ENCODE peak calls at places on chromosome 9, in six cellular contexts. One of them, this sample, is unnamed.

GRCh38 chr9:132885691-132886357 is 7.1 kb downstream of the SPACA9 start:
- DNase-seq in activated naive CD4-positive, alpha-beta T cell: no peak
- DNase-seq in GDM1: no peak
- DNase-seq in activated CD8-positive, alpha-beta memory T cell treated with anti-CD3 and anti-CD28 coated beads, Interleukin-2, amount 50 U/mL, for 4 hours: no peak
- DNase-seq in CD8-positive, alpha-beta memory T cell: no peak
- DNase-seq in GM10248: no peak
- DNase-seq in this sample: no peak

GRCh38 chr9:91949293-91949945 is 609 bp downstream of the ROR2 start:
- DNase-seq in GDM1: no peak
- DNase-seq in GM10248: no peak
- DNase-seq in activated CD8-positive, alpha-beta memory T cell treated with anti-CD3 and anti-CD28 coated beads, Interleukin-2, amount 50 U/mL, for 4 hours: no peak
- DNase-seq in activated naive CD4-positive, alpha-beta T cell: no peak
- DNase-seq in CD8-positive, alpha-beta memory T cell: no peak
- DNase-seq in this sample: no peak

GRCh38 chr9:69466151-69466550 is 141.1 kb downstream of the ENTREP1 start:
- DNase-seq in GM10248: no peak
- DNase-seq in CD8-positive, alpha-beta memory T cell: no peak
- DNase-seq in activated CD8-positive, alpha-beta memory T cell treated with anti-CD3 and anti-CD28 coated beads, Interleukin-2, amount 50 U/mL, for 4 hours: no peak
- DNase-seq in activated naive CD4-positive, alpha-beta T cell: no peak
- DNase-seq in GDM1: no peak
- DNase-seq in this sample: no peak

GRCh38 chr9:119043996-119044395 is 325.2 kb downstream of the BRINP1 start:
- DNase-seq in activated naive CD4-positive, alpha-beta T cell: no peak
- DNase-seq in CD8-positive, alpha-beta memory T cell: no peak
- DNase-seq in GDM1: no peak
- DNase-seq in GM10248: no peak
- DNase-seq in activated CD8-positive, alpha-beta memory T cell treated with anti-CD3 and anti-CD28 coated beads, Interleukin-2, amount 50 U/mL, for 4 hours: no peak
- DNase-seq in this sample: no peak

GRCh38 chr9:74412236-74412979 is 84.7 kb upstream of the RORB start:
- DNase-seq in GM10248: no peak
- DNase-seq in activated CD8-positive, alpha-beta memory T cell treated with anti-CD3 and anti-CD28 coated beads, Interleukin-2, amount 50 U/mL, for 4 hours: no peak
- DNase-seq in GDM1: no peak
- DNase-seq in activated naive CD4-positive, alpha-beta T cell: no peak
- DNase-seq in CD8-positive, alpha-beta memory T cell: no peak
- DNase-seq in this sample: no peak

GRCh38 chr9:99056876-99057664 is 47.8 kb upstream of the TGFBR1 start:
- DNase-seq in activated naive CD4-positive, alpha-beta T cell: no peak
- DNase-seq in CD8-positive, alpha-beta memory T cell: peak; percentile 54
- DNase-seq in activated CD8-positive, alpha-beta memory T cell treated with anti-CD3 and anti-CD28 coated beads, Interleukin-2, amount 50 U/mL, for 4 hours: no peak
- DNase-seq in GM10248: no peak
- DNase-seq in GDM1: no peak
- DNase-seq in this sample: peak; percentile 74

GRCh38 chr9:131334568-131335105 is 45.1 kb downstream of the PLPP7 start:
- DNase-seq in CD8-positive, alpha-beta memory T cell: no peak
- DNase-seq in GM10248: no peak
- DNase-seq in activated CD8-positive, alpha-beta memory T cell treated with anti-CD3 and anti-CD28 coated beads, Interleukin-2, amount 50 U/mL, for 4 hours: no peak
- DNase-seq in activated naive CD4-positive, alpha-beta T cell: no peak
- DNase-seq in GDM1: no peak
- DNase-seq in this sample: no peak

GRCh38 chr9:137439158-137439714 is 1.9 kb downstream of the ENTPD8 start:
- DNase-seq in CD8-positive, alpha-beta memory T cell: peak; percentile 39
- DNase-seq in activated naive CD4-positive, alpha-beta T cell: no peak
- DNase-seq in GDM1: no peak
- DNase-seq in GM10248: no peak
- DNase-seq in activated CD8-positive, alpha-beta memory T cell treated with anti-CD3 and anti-CD28 coated beads, Interleukin-2, amount 50 U/mL, for 4 hours: peak; percentile 11
- DNase-seq in this sample: no peak

GRCh38 chr9:72983056-72983455 is 30.2 kb upstream of the ALDH1A1 start:
- DNase-seq in CD8-positive, alpha-beta memory T cell: no peak
- DNase-seq in activated CD8-positive, alpha-beta memory T cell treated with anti-CD3 and anti-CD28 coated beads, Interleukin-2, amount 50 U/mL, for 4 hours: no peak
- DNase-seq in activated naive CD4-positive, alpha-beta T cell: no peak
- DNase-seq in GM10248: no peak
- DNase-seq in GDM1: no peak
- DNase-seq in this sample: no peak

GRCh38 chr9:90102292-90102901 is 497.6 kb downstream of the GADD45G start:
- DNase-seq in GDM1: peak; percentile 59
- DNase-seq in GM10248: peak; percentile 85
- DNase-seq in activated CD8-positive, alpha-beta memory T cell treated with anti-CD3 and anti-CD28 coated beads, Interleukin-2, amount 50 U/mL, for 4 hours: peak; percentile 67
- DNase-seq in CD8-positive, alpha-beta memory T cell: peak; percentile 82
- DNase-seq in activated naive CD4-positive, alpha-beta T cell: peak; percentile 29
- DNase-seq in this sample: peak; percentile 47

GRCh38 chr9:124259273-124260078 is 1.7 kb downstream of the NEK6 start:
- DNase-seq in CD8-positive, alpha-beta memory T cell: peak; percentile 11
- DNase-seq in activated naive CD4-positive, alpha-beta T cell: no peak
- DNase-seq in GDM1: peak; percentile 27
- DNase-seq in GM10248: no peak
- DNase-seq in activated CD8-positive, alpha-beta memory T cell treated with anti-CD3 and anti-CD28 coated beads, Interleukin-2, amount 50 U/mL, for 4 hours: no peak
- DNase-seq in this sample: no peak

GRCh38 chr9:89274838-89275237 is 36.2 kb upstream of the CKS2 start:
- DNase-seq in CD8-positive, alpha-beta memory T cell: no peak
- DNase-seq in activated naive CD4-positive, alpha-beta T cell: no peak
- DNase-seq in GM10248: no peak
- DNase-seq in activated CD8-positive, alpha-beta memory T cell treated with anti-CD3 and anti-CD28 coated beads, Interleukin-2, amount 50 U/mL, for 4 hours: no peak
- DNase-seq in GDM1: no peak
- DNase-seq in this sample: peak; percentile 87

GRCh38 chr9:127522727-127523126 is 71.4 kb downstream of the LRSAM1 start:
- DNase-seq in GDM1: no peak
- DNase-seq in GM10248: no peak
- DNase-seq in CD8-positive, alpha-beta memory T cell: no peak
- DNase-seq in activated naive CD4-positive, alpha-beta T cell: no peak
- DNase-seq in activated CD8-positive, alpha-beta memory T cell treated with anti-CD3 and anti-CD28 coated beads, Interleukin-2, amount 50 U/mL, for 4 hours: no peak
- DNase-seq in this sample: no peak

GRCh38 chr9:98576354-98576753 is 132.4 kb downstream of the GABBR2 start:
- DNase-seq in activated naive CD4-positive, alpha-beta T cell: no peak
- DNase-seq in GM10248: no peak
- DNase-seq in GDM1: peak; percentile 46
- DNase-seq in activated CD8-positive, alpha-beta memory T cell treated with anti-CD3 and anti-CD28 coated beads, Interleukin-2, amount 50 U/mL, for 4 hours: no peak
- DNase-seq in CD8-positive, alpha-beta memory T cell: no peak
- DNase-seq in this sample: no peak

GRCh38 chr9:114321759-114322158 is 1.1 kb upstream of the ORM1 start:
- DNase-seq in GM10248: no peak
- DNase-seq in activated CD8-positive, alpha-beta memory T cell treated with anti-CD3 and anti-CD28 coated beads, Interleukin-2, amount 50 U/mL, for 4 hours: no peak
- DNase-seq in GDM1: no peak
- DNase-seq in activated naive CD4-positive, alpha-beta T cell: no peak
- DNase-seq in CD8-positive, alpha-beta memory T cell: no peak
- DNase-seq in this sample: no peak

GRCh38 chr9:109914280-109915027 is 134.5 kb downstream of the PALM2AKAP2 start:
- DNase-seq in CD8-positive, alpha-beta memory T cell: no peak
- DNase-seq in GDM1: no peak
- DNase-seq in GM10248: peak; percentile 30
- DNase-seq in activated naive CD4-positive, alpha-beta T cell: no peak
- DNase-seq in activated CD8-positive, alpha-beta memory T cell treated with anti-CD3 and anti-CD28 coated beads, Interleukin-2, amount 50 U/mL, for 4 hours: no peak
- DNase-seq in this sample: peak; percentile 79

GRCh38 chr9:34072410-34072809 is 23.7 kb upstream of the UBAP2 start:
- DNase-seq in activated naive CD4-positive, alpha-beta T cell: no peak
- DNase-seq in GDM1: no peak
- DNase-seq in CD8-positive, alpha-beta memory T cell: no peak
- DNase-seq in GM10248: no peak
- DNase-seq in activated CD8-positive, alpha-beta memory T cell treated with anti-CD3 and anti-CD28 coated beads, Interleukin-2, amount 50 U/mL, for 4 hours: no peak
- DNase-seq in this sample: no peak

GRCh38 chr9:95749493-95749892 is 126.0 kb upstream of the ERCC6L2 start:
- DNase-seq in GM10248: no peak
- DNase-seq in activated naive CD4-positive, alpha-beta T cell: no peak
- DNase-seq in CD8-positive, alpha-beta memory T cell: no peak
- DNase-seq in GDM1: no peak
- DNase-seq in activated CD8-positive, alpha-beta memory T cell treated with anti-CD3 and anti-CD28 coated beads, Interleukin-2, amount 50 U/mL, for 4 hours: no peak
- DNase-seq in this sample: no peak

GRCh38 chr9:82706781-82707180 is 356.2 kb downstream of the RASEF start:
- DNase-seq in GM10248: no peak
- DNase-seq in GDM1: no peak
- DNase-seq in activated naive CD4-positive, alpha-beta T cell: no peak
- DNase-seq in CD8-positive, alpha-beta memory T cell: no peak
- DNase-seq in activated CD8-positive, alpha-beta memory T cell treated with anti-CD3 and anti-CD28 coated beads, Interleukin-2, amount 50 U/mL, for 4 hours: no peak
- DNase-seq in this sample: no peak

GRCh38 chr9:112069318-112070169 is 105.6 kb downstream of the SUSD1 start:
- DNase-seq in activated naive CD4-positive, alpha-beta T cell: no peak
- DNase-seq in activated CD8-positive, alpha-beta memory T cell treated with anti-CD3 and anti-CD28 coated beads, Interleukin-2, amount 50 U/mL, for 4 hours: no peak
- DNase-seq in GM10248: peak; percentile 37
- DNase-seq in GDM1: no peak
- DNase-seq in CD8-positive, alpha-beta memory T cell: no peak
- DNase-seq in this sample: no peak

GRCh38 chr9:31535659-31536058 is 848.8 kb upstream of the ACO1 start:
- DNase-seq in GDM1: no peak
- DNase-seq in CD8-positive, alpha-beta memory T cell: no peak
- DNase-seq in activated CD8-positive, alpha-beta memory T cell treated with anti-CD3 and anti-CD28 coated beads, Interleukin-2, amount 50 U/mL, for 4 hours: no peak
- DNase-seq in activated naive CD4-positive, alpha-beta T cell: no peak
- DNase-seq in GM10248: no peak
- DNase-seq in this sample: no peak

GRCh38 chr9:116842658-116843057 is 155.6 kb downstream of the TRIM32 start:
- DNase-seq in activated naive CD4-positive, alpha-beta T cell: no peak
- DNase-seq in activated CD8-positive, alpha-beta memory T cell treated with anti-CD3 and anti-CD28 coated beads, Interleukin-2, amount 50 U/mL, for 4 hours: no peak
- DNase-seq in CD8-positive, alpha-beta memory T cell: no peak
- DNase-seq in GM10248: no peak
- DNase-seq in GDM1: no peak
- DNase-seq in this sample: no peak

GRCh38 chr9:95370064-95370463 is 52.6 kb upstream of the FANCC start:
- DNase-seq in CD8-positive, alpha-beta memory T cell: no peak
- DNase-seq in GDM1: no peak
- DNase-seq in activated CD8-positive, alpha-beta memory T cell treated with anti-CD3 and anti-CD28 coated beads, Interleukin-2, amount 50 U/mL, for 4 hours: no peak
- DNase-seq in GM10248: no peak
- DNase-seq in activated naive CD4-positive, alpha-beta T cell: no peak
- DNase-seq in this sample: peak; percentile 44

GRCh38 chr9:80787636-80788035 is 901.7 kb downstream of the TLE1 start:
- DNase-seq in CD8-positive, alpha-beta memory T cell: no peak
- DNase-seq in GM10248: no peak
- DNase-seq in activated CD8-positive, alpha-beta memory T cell treated with anti-CD3 and anti-CD28 coated beads, Interleukin-2, amount 50 U/mL, for 4 hours: no peak
- DNase-seq in activated naive CD4-positive, alpha-beta T cell: no peak
- DNase-seq in GDM1: no peak
- DNase-seq in this sample: no peak